ENCODE peak calls at places on chromosomes 13 and 19, in seven cellular contexts. Z, Q, U, V, F, D and I are unnamed samples.

GRCh38 chr13:107753286-107753685 is 462.1 kb downstream of the LIG4 start:
- DNase-seq in F (no peak), V (no peak), U (no peak), D (no peak), Q (no peak), Z (no peak), I (no peak)

GRCh38 chr13:40490086-40490723 is 176.2 kb downstream of the FOXO1 start:
- DNase-seq in V (peak), D (peak), U (peak), F (no peak), Q (peak), Z (no peak), I (no peak)

GRCh38 chr19:53844849-53845246 is 20.7 kb upstream of the NLRP12 start:
- DNase-seq in F (no peak), D (no peak), U (no peak), Q (no peak), V (no peak), Z (no peak), I (no peak)

GRCh38 chr13:58238972-58239773 is 607.6 kb downstream of the PCDH17 start:
- DNase-seq in Z (no peak), V (no peak), U (no peak), D (no peak), Q (no peak), F (no peak), I (no peak)

GRCh38 chr19:46351241-46352041 is 4.6 kb downstream of the PPP5C start:
- DNase-seq in Q (no peak), U (no peak), D (no peak), F (no peak), Z (peak), V (no peak), I (no peak)

GRCh38 chr13:37701306-37701705 is 102.7 kb upstream of the POSTN start:
- DNase-seq in F (no peak), D (no peak), U (no peak), Q (no peak), V (no peak), Z (peak), I (no peak)

GRCh38 chr19:37594982-37595382 is 306 bp downstream of the ZNF540 start:
- DNase-seq in U (peak), V (peak), Z (peak), D (peak), F (peak), Q (no peak), I (no peak)

GRCh38 chr19:53868091-53868891 is 608 bp downstream of the MYADM start:
- DNase-seq in V (no peak), Z (peak), F (no peak), U (no peak), Q (no peak), D (peak), I (peak)

GRCh38 chr13:29270536-29271045 is 324.9 kb downstream of the SLC7A1 start:
- DNase-seq in F (peak), Z (no peak), D (no peak), Q (no peak), U (no peak), V (no peak), I (no peak)

GRCh38 chr19:5293607-5294089 is 47.0 kb downstream of the PTPRS start:
- DNase-seq in V (no peak), F (peak), D (no peak), U (no peak), Z (no peak), Q (no peak), I (peak)

GRCh38 chr13:33445476-33445875 is 159.9 kb upstream of the STARD13 start:
- DNase-seq in D (no peak), F (no peak), V (no peak), U (no peak), Z (no peak), Q (no peak), I (no peak)

GRCh38 chr13:77975358-77976042 is 56.9 kb upstream of the EDNRB start:
- DNase-seq in D (no peak), Q (no peak), V (no peak), Z (no peak), F (no peak), U (no peak), I (no peak)

GRCh38 chr19:49361438-49362047 is 673 bp downstream of the TEAD2 start:
- DNase-seq in F (no peak), D (no peak), Z (peak), Q (peak), U (no peak), V (no peak), I (peak)

GRCh38 chr19:42086770-42087550 is 11.0 kb downstream of the ZNF574 start:
- DNase-seq in F (no peak), V (no peak), U (no peak), D (no peak), Q (no peak), Z (peak), I (no peak)

GRCh38 chr19:46732966-46733692 is 12.7 kb upstream of the FKRP start:
- DNase-seq in F (no peak), U (no peak), D (no peak), Z (peak), V (no peak), Q (no peak), I (no peak)

GRCh38 chr13:34207334-34207733 is 389.4 kb downstream of the RFC3 start:
- DNase-seq in V (no peak), F (no peak), Z (peak), Q (no peak), U (no peak), D (no peak), I (no peak)

GRCh38 chr19:44643605-44644390 is at the start of gene PVR:
- DNase-seq in F (peak), V (no peak), D (no peak), Q (peak), Z (peak), U (peak), I (peak)

GRCh38 chr13:100378533-100378932 is 210.1 kb downstream of the GGACT start:
- DNase-seq in D (no peak), Q (no peak), Z (no peak), V (no peak), U (no peak), F (no peak), I (no peak)

GRCh38 chr19:13163609-13164364 is 13.6 kb downstream of the IER2 start:
- DNase-seq in U (peak), D (peak), Z (peak), F (no peak), Q (no peak), V (no peak), I (peak)

GRCh38 chr19:2549701-2550191 is 73.8 kb downstream of the GADD45B start:
- DNase-seq in V (no peak), F (no peak), Z (peak), Q (no peak), U (no peak), D (no peak), I (no peak)

GRCh38 chr13:30290812-30291436 is 16.4 kb downstream of the KATNAL1 start:
- DNase-seq in Q (no peak), F (no peak), D (no peak), V (no peak), U (no peak), Z (no peak), I (no peak)

GRCh38 chr19:43594710-43595604 is 977 bp downstream of the IRGQ start:
- DNase-seq in Q (peak), V (no peak), Z (peak), D (peak), U (peak), F (peak), I (peak)

GRCh38 chr13:66805657-66806056 is 424.5 kb downstream of the PCDH9 start:
- DNase-seq in Q (no peak), Z (no peak), F (peak), V (no peak), U (no peak), D (no peak), I (no peak)

GRCh38 chr19:20039203-20039723 is at the start of gene ZNF682:
- DNase-seq in Z (peak), U (peak), V (peak), F (peak), D (peak), Q (peak), I (peak)

GRCh38 chr19:40283414-40284250 is 1.5 kb downstream of the AKT2 start:
- DNase-seq in V (no peak), U (no peak), Q (no peak), D (no peak), F (no peak), Z (no peak), I (no peak)

GRCh38 chr19:4791183-4792018 is at the start of gene FEM1A:
- DNase-seq in Z (peak), U (peak), F (peak), Q (peak), V (peak), D (peak), I (peak)

GRCh38 chr19:39516270-39516669 is 1.3 kb downstream of the SELENOV start:
- DNase-seq in V (no peak), F (no peak), Z (no peak), D (no peak), Q (no peak), U (no peak), I (no peak)

GRCh38 chr19:56732974-56733373 is 61.4 kb upstream of the ZNF835 start:
- DNase-seq in U (no peak), Q (no peak), V (no peak), D (no peak), F (no peak), Z (no peak), I (no peak)

GRCh38 chr13:93769126-93769525 is 542.5 kb downstream of the GPC6 start:
- DNase-seq in Q (no peak), D (no peak), V (no peak), F (no peak), U (no peak), Z (no peak), I (no peak)

GRCh38 chr19:54026656-54027055 is 35.2 kb downstream of the CACNG6 start:
- DNase-seq in Z (no peak), Q (no peak), F (no peak), U (no peak), V (no peak), D (no peak), I (no peak)

GRCh38 chr13:23447927-23448326 is 14.4 kb upstream of the SACS start:
- DNase-seq in D (no peak), V (no peak), F (no peak), U (no peak), Z (peak), Q (no peak), I (no peak)

GRCh38 chr13:40217675-40218074 is 448.8 kb downstream of the FOXO1 start:
- DNase-seq in Q (no peak), V (no peak), U (no peak), Z (no peak), D (no peak), F (no peak), I (no peak)

GRCh38 chr13:25827986-25828385 is 223.8 kb downstream of the SHISA2 start:
- DNase-seq in F (no peak), V (no peak), Z (no peak), Q (no peak), U (no peak), D (no peak), I (no peak)

GRCh38 chr19:29976151-29976943 is 34.3 kb downstream of the URI1 start:
- DNase-seq in V (no peak), Z (no peak), U (no peak), D (no peak), Q (no peak), F (no peak), I (no peak)

GRCh38 chr19:45717983-45718650 is 12.6 kb downstream of the FBXO46 start:
- DNase-seq in Z (no peak), V (no peak), Q (no peak), D (no peak), F (no peak), U (no peak), I (no peak)

GRCh38 chr13:98664047-98664446 is 87.1 kb upstream of the STK24 start:
- DNase-seq in V (no peak), Z (peak), U (peak), Q (peak), F (no peak), D (no peak), I (no peak)

GRCh38 chr13:39047560-39047959 is 9.3 kb downstream of the NHLRC3 start:
- DNase-seq in D (no peak), Q (no peak), U (no peak), Z (no peak), V (no peak), F (no peak), I (no peak)

GRCh38 chr13:75079226-75079625 is 402.7 kb downstream of the TBC1D4 start:
- DNase-seq in Z (peak), Q (no peak), F (no peak), D (no peak), V (no peak), U (no peak), I (no peak)

GRCh38 chr19:3651684-3652083 is 25.1 kb upstream of the CACTIN start:
- DNase-seq in F (no peak), Q (no peak), D (no peak), V (no peak), Z (no peak), U (no peak), I (no peak)

GRCh38 chr19:27776020-27776419 is 1436.9 kb downstream of the UQCRFS1 start:
- DNase-seq in Z (peak), U (no peak), Q (no peak), D (no peak), V (no peak), F (no peak), I (no peak)